ENCODE peak calls at places on chromosomes 13 and 19, in five cellular contexts. W, R, J, P and O are unnamed samples.

GRCh38 chr19:5460748-5461147 is 5.5 kb downstream of the ZNRF4 start:
- DNase-seq in J (no peak), R (no peak), W (no peak), P (no peak), O (no peak)

GRCh38 chr19:7397687-7398086 is 49.0 kb downstream of the ARHGEF18 start:
- DNase-seq in P (no peak), J (no peak), R (peak), W (no peak), O (no peak)

GRCh38 chr19:4051175-4052101 is 15.3 kb downstream of the ZBTB7A start:
- DNase-seq in J (no peak), P (no peak), W (peak), R (no peak), O (no peak)

GRCh38 chr13:30745917-30746686 is 10.8 kb downstream of the ALOX5AP start:
- DNase-seq in R (no peak), W (peak), J (no peak), P (no peak), O (no peak)

GRCh38 chr19:31499281-31499680 is 150.0 kb upstream of the TSHZ3 start:
- DNase-seq in J (no peak), P (no peak), R (no peak), W (no peak), O (peak)

GRCh38 chr19:55206664-55207500 is 2.4 kb downstream of the PTPRH start:
- DNase-seq in J (no peak), R (peak), P (no peak), W (peak), O (no peak)

GRCh38 chr19:33133438-33134031 is 1.6 kb downstream of the WDR88 start:
- DNase-seq in J (no peak), P (no peak), W (no peak), R (no peak), O (no peak)

GRCh38 chr19:50244695-50245094 is 41.3 kb downstream of the MYH14 start:
- DNase-seq in W (no peak), R (no peak), J (no peak), P (no peak), O (no peak)

GRCh38 chr13:43516401-43516826 is 270.4 kb downstream of the ENOX1 start:
- DNase-seq in P (no peak), J (no peak), R (no peak), W (no peak), O (no peak)

GRCh38 chr13:50149932-50150331 is 134.7 kb downstream of the KCNRG start:
- DNase-seq in R (no peak), P (no peak), J (no peak), W (peak), O (no peak)

GRCh38 chr13:50989476-50989875 is 79.9 kb downstream of the RNASEH2B start:
- DNase-seq in J (no peak), P (no peak), W (no peak), R (no peak), O (no peak)

GRCh38 chr19:51345076-51345620 is 3.2 kb upstream of the VSIG10L start:
- DNase-seq in P (no peak), W (no peak), J (no peak), R (no peak), O (no peak)

GRCh38 chr13:77729502-77730221 is 32.2 kb downstream of the SLAIN1 start:
- DNase-seq in R (no peak), J (peak), P (no peak), W (no peak), O (no peak)

GRCh38 chr19:15280048-15280725 is 47.9 kb upstream of the EPHX3 start:
- DNase-seq in J (no peak), P (peak), R (no peak), W (no peak), O (no peak)

GRCh38 chr19:31146546-31147183 is 202.6 kb downstream of the TSHZ3 start:
- DNase-seq in J (no peak), P (no peak), R (no peak), W (no peak), O (no peak)

GRCh38 chr13:46296920-46297319 is 85.2 kb downstream of the LRRC63 start:
- DNase-seq in R (no peak), W (no peak), J (no peak), P (no peak), O (no peak)

GRCh38 chr19:30029721-30030510 is 87.9 kb downstream of the URI1 start:
- DNase-seq in W (no peak), R (peak), J (no peak), P (no peak), O (no peak)

GRCh38 chr13:48275507-48275906 is 28.0 kb upstream of the RB1 start:
- DNase-seq in J (no peak), W (no peak), P (no peak), R (no peak), O (no peak)

GRCh38 chr19:29615891-29616425 is 9.9 kb downstream of the POP4 start:
- DNase-seq in W (no peak), R (no peak), J (no peak), P (no peak), O (no peak)

GRCh38 chr19:5498817-5499535 is 43.8 kb downstream of the ZNRF4 start:
- DNase-seq in R (no peak), W (no peak), J (no peak), P (no peak), O (no peak)

GRCh38 chr13:102940143-102940542 is 94.3 kb downstream of the ERCC5 start:
- DNase-seq in J (no peak), W (no peak), P (no peak), R (no peak), O (no peak)

GRCh38 chr19:6826281-6826920 is 53.9 kb downstream of the VAV1 start:
- DNase-seq in P (peak), W (no peak), R (no peak), J (no peak), O (no peak)

GRCh38 chr13:80742027-80742426 is 401.1 kb upstream of the SPRY2 start:
- DNase-seq in J (no peak), P (no peak), R (no peak), W (no peak), O (no peak)

GRCh38 chr19:45693168-45693788 is 812 bp downstream of the QPCTL start:
- DNase-seq in R (peak), P (peak), W (peak), J (peak), O (peak)

GRCh38 chr19:51387924-51388389 is at the start of gene LIM2:
- DNase-seq in W (no peak), P (no peak), R (no peak), J (no peak), O (no peak)

GRCh38 chr19:58395220-58395978 is at the start of gene RNF225:
- DNase-seq in P (no peak), J (no peak), R (no peak), W (no peak), O (peak)

GRCh38 chr19:41321600-41322270 is 11.8 kb downstream of the CCDC97 start:
- DNase-seq in R (peak), J (no peak), W (no peak), P (no peak), O (no peak)

GRCh38 chr13:39692650-39693438 is 37.4 kb downstream of the COG6 start:
- DNase-seq in W (no peak), P (no peak), R (peak), J (no peak), O (no peak)

GRCh38 chr13:51385114-51385513 is 45.6 kb downstream of the SERPINE3 start:
- DNase-seq in P (no peak), W (no peak), R (no peak), J (no peak), O (no peak)

GRCh38 chr19:21833733-21834132 is 2.2 kb downstream of the ZNF43 start:
- DNase-seq in W (no peak), P (no peak), J (no peak), R (no peak), O (no peak)

GRCh38 chr13:106752584-106753202 is 184.8 kb upstream of the ARGLU1 start:
- DNase-seq in W (no peak), P (no peak), J (no peak), R (no peak), O (no peak)

GRCh38 chr19:49324801-49325491 is at the start of gene SLC6A16:
- DNase-seq in P (no peak), J (no peak), W (no peak), R (no peak), O (no peak)

GRCh38 chr13:61002686-61003085 is 413.0 kb downstream of the PCDH20 start:
- DNase-seq in W (no peak), J (no peak), R (no peak), P (no peak), O (no peak)

GRCh38 chr19:11375143-11375948 is 880 bp downstream of the SWSAP1 start:
- DNase-seq in R (no peak), J (no peak), P (peak), W (peak), O (no peak)

GRCh38 chr19:46776927-46777911 is 11.2 kb downstream of the SLC1A5 start:
- DNase-seq in W (no peak), J (no peak), R (no peak), P (no peak), O (no peak)

GRCh38 chr19:13215572-13216380 is 65.6 kb downstream of the IER2 start:
- DNase-seq in W (peak), R (no peak), J (no peak), P (no peak), O (no peak)

GRCh38 chr13:49443327-49443688 is 556 bp downstream of the CAB39L start:
- DNase-seq in P (no peak), W (no peak), J (no peak), R (no peak), O (no peak)

GRCh38 chr13:48426052-48426451 is 13.1 kb upstream of the LPAR6 start:
- DNase-seq in W (no peak), P (no peak), R (no peak), J (no peak), O (no peak)

GRCh38 chr19:42148270-42148669 is 16.0 kb upstream of the POU2F2 start:
- DNase-seq in W (no peak), J (no peak), P (no peak), R (no peak), O (no peak)